ENCODE peak calls at places on chromosomes 7 and 10, in four cellular contexts. A is HepG2, L is GM12878, V is H1. B is an unnamed sample.

GRCh38 chr7:1168422-1168821 is 8.4 kb upstream of the ZFAND2A start:
- DNase-seq in A (no peak), L (no peak), V (no peak), B (no peak)

GRCh38 chr7:12685550-12685949 is 1.9 kb upstream of the ARL4A start:
- DNase-seq in A (no peak), L (no peak), V (peak; percentile 29), B (peak; percentile 7)

GRCh38 chr7:106858618-106859532 is 6.2 kb upstream of the PIK3CG start:
- DNase-seq in A (no peak), L (no peak), V (no peak), B (no peak)

GRCh38 chr10:87612107-87612506 is 47.6 kb upstream of the PAPSS2 start:
- DNase-seq in A (no peak), L (no peak), V (no peak), B (no peak)

GRCh38 chr10:132590752-132591121 is 53.1 kb downstream of the INPP5A start:
- DNase-seq in A (no peak), L (no peak), V (no peak), B (no peak)

GRCh38 chr10:43138757-43139241 is 554 bp downstream of the CSGALNACT2 start:
- DNase-seq in A (no peak), L (no peak), V (no peak), B (no peak)

GRCh38 chr10:124143721-124144120 is 50.3 kb upstream of the CHST15 start:
- DNase-seq in A (no peak), L (no peak), V (no peak), B (no peak)

GRCh38 chr7:117816727-117817126 is 56.5 kb downstream of the CTTNBP2 start:
- DNase-seq in A (no peak), L (no peak), V (no peak), B (no peak)

GRCh38 chr7:87047-87446 is 105.3 kb upstream of the FAM20C start:
- DNase-seq in A (no peak), L (no peak), V (no peak), B (no peak)

GRCh38 chr7:141649865-141650499 is 52.0 kb downstream of the DENND11 start:
- DNase-seq in A (peak; percentile 41), L (peak; percentile 40), V (peak; percentile 23), B (peak; percentile 88)

GRCh38 chr7:79604841-79605240 is 151.4 kb upstream of the MAGI2 start:
- DNase-seq in A (no peak), L (no peak), V (no peak), B (no peak)

GRCh38 chr10:46050956-46051355 is 4.9 kb upstream of the MSMB start:
- DNase-seq in A (no peak), L (no peak), V (no peak), B (no peak)

GRCh38 chr10:31926765-31927596 is 1.6 kb downstream of the ARHGAP12 start:
- DNase-seq in A (no peak), L (no peak), V (no peak), B (no peak)

GRCh38 chr10:120172371-120172770 is 279.8 kb downstream of the SEC23IP start:
- DNase-seq in A (no peak), L (no peak), V (peak; percentile 10), B (no peak)

GRCh38 chr7:48255046-48255445 is 83.8 kb downstream of the ABCA13 start:
- DNase-seq in A (no peak), L (peak; percentile 7), V (no peak), B (no peak)

GRCh38 chr7:86964973-86965726 is 94.3 kb downstream of the ELAPOR2 start:
- DNase-seq in A (no peak), L (no peak), V (no peak), B (no peak)

GRCh38 chr10:29811751-29812427 is 177.1 kb upstream of the SVIL start:
- DNase-seq in A (no peak), L (no peak), V (no peak), B (no peak)

GRCh38 chr7:42082144-42082543 is 154.9 kb downstream of the GLI3 start:
- DNase-seq in A (no peak), L (no peak), V (no peak), B (no peak)

GRCh38 chr7:20208651-20209307 is 8.4 kb downstream of the MACC1 start:
- DNase-seq in A (no peak), L (no peak), V (no peak), B (no peak)

DNA sequence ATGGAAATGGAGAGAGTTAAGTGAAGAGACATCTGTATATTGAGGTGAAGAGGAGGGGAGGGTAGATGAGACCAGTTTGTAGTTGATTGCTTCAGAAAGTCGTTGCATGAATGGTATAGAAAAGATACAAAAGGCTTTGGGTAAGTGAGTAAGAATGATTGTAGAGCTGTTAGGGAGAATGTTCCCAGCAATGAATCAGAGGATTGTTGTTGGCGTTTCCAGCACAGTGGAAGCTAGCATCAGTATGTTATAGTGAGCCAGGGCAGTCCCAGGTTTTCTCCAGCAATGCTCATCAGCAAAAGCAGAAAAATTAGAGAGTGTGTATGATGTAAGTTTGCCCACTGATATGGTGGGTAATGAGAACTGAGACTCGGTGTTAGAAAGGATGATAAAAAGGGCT is 15.4 kb upstream of the CDK6 start:
- DNase-seq in A (no peak), L (no peak), V (no peak), B (no peak)
- TF ChIP-seq SP1 in A (no peak), L (no peak), V (no peak), B (no peak)

GRCh38 chr7:155593455-155594162 is 47.2 kb upstream of the CNPY1 start:
- DNase-seq in A (no peak), L (no peak), V (no peak), B (no peak)

GRCh38 chr7:155588468-155588998 is 42.2 kb upstream of the CNPY1 start:
- DNase-seq in A (no peak), L (no peak), V (no peak), B (no peak)

GRCh38 chr7:155589001-155589980 is 42.9 kb upstream of the CNPY1 start:
- DNase-seq in A (no peak), L (no peak), V (no peak), B (no peak)

GRCh38 chr7:155590215-155591023 is 44.1 kb upstream of the CNPY1 start:
- DNase-seq in A (peak; percentile 72), L (no peak), V (no peak), B (no peak)

GRCh38 chr7:155591055-155591750 is 44.8 kb upstream of the CNPY1 start:
- DNase-seq in A (no peak), L (no peak), V (no peak), B (no peak)
- TF ChIP-seq SUZ12 in A (no peak), L (no peak), V (no peak), B (no peak)

DNA sequence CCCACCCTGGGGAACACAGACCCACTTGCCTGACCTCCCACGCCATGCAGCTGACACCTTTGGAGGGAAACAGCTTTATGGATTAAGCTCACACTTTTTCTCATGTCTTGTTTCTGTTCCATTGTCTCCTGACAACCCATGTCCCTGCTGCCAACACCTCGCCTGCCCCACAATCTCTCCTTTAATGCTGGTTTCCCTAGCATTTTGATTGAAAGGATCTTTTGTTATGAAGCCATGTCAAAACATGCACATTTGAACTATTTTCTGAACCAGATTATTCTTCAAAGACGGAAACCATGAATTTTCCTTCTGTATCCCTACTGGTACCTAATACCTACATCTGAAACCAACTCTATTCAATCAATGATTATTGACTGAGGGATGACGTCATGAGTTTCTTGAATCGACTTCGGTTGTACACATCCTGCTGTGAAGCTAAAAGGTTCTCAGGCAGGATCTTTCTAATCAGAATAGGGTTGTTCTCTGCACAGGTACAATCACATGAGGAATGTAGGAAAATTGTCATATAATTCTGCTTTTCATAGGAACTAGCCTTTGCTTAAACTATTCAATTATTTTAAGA is 106.2 kb upstream of the NEBL start:
- DNase-seq in A (no peak), L (no peak), V (no peak), B (no peak)
- TF ChIP-seq SP1 in A (no peak), L (no peak), V (no peak), B (no peak)

GRCh38 chr7:94123136-94123535 is 119.0 kb upstream of the BET1 start:
- DNase-seq in A (no peak), L (no peak), V (no peak), B (no peak)
- TF ChIP-seq SUZ12 in A (no peak), L (no peak), V (no peak), B (no peak)

GRCh38 chr7:98203261-98203963 is 7.8 kb upstream of the BHLHA15 start:
- DNase-seq in A (no peak), L (no peak), V (no peak), B (no peak)
- TF ChIP-seq SP1 in A (no peak), L (peak; percentile 11), V (no peak), B (no peak)

GRCh38 chr10:7611909-7612308 is 54.9 kb downstream of the ITIH5 start:
- DNase-seq in A (no peak), L (no peak), V (no peak), B (no peak)

GRCh38 chr10:7610017-7610416 is 56.7 kb downstream of the ITIH5 start:
- DNase-seq in A (no peak), L (no peak), V (no peak), B (no peak)

GRCh38 chr10:7606977-7607404 is 59.8 kb downstream of the ITIH5 start:
- DNase-seq in A (no peak), L (no peak), V (no peak), B (no peak)

GRCh38 chr10:7608001-7608400 is 58.8 kb downstream of the ITIH5 start:
- DNase-seq in A (no peak), L (no peak), V (no peak), B (no peak)

GRCh38 chr10:7610651-7611389 is 55.9 kb downstream of the ITIH5 start:
- DNase-seq in A (no peak), L (no peak), V (no peak), B (no peak)
- TF ChIP-seq SUZ12 in A (no peak), L (no peak), V (no peak), B (no peak)

GRCh38 chr10:30826679-30827078 is 197.1 kb upstream of the LYZL2 start:
- DNase-seq in A (no peak), L (no peak), V (no peak), B (no peak)

GRCh38 chr10:30828227-30828626 is 198.7 kb upstream of the LYZL2 start:
- DNase-seq in A (no peak), L (no peak), V (no peak), B (no peak)

GRCh38 chr10:30825495-30825894 is 195.9 kb upstream of the LYZL2 start:
- DNase-seq in A (no peak), L (no peak), V (no peak), B (no peak)

GRCh38 chr10:30828680-30829079 is 199.1 kb upstream of the LYZL2 start:
- DNase-seq in A (no peak), L (no peak), V (no peak), B (no peak)

GRCh38 chr10:30827531-30828120 is 198.1 kb upstream of the LYZL2 start:
- DNase-seq in A (no peak), L (no peak), V (no peak), B (no peak)
- TF ChIP-seq SP1 in A (no peak), L (no peak), V (no peak), B (no peak)

GRCh38 chr7:23394828-23395227 is 75.5 kb downstream of the IGF2BP3 start:
- DNase-seq in A (no peak), L (no peak), V (no peak), B (no peak)
- TF ChIP-seq SUZ12 in A (no peak), L (no peak), V (no peak), B (no peak)

B was measured in HEK293T.